ENCODE peak calls at places on chromosomes 5 and 9, in eight cellular contexts. One of them, this sample, is unnamed.

GRCh38 chr5:124253421-124253820 is 493.0 kb downstream of the ZNF608 start:
- DNase-seq in fibroblast of pulmonary artery: no peak
- DNase-seq in cardiac fibroblast: no peak
- DNase-seq in tibial artery: no peak
- DNase-seq in astrocyte: no peak
- DNase-seq in DND-41: no peak
- DNase-seq in GM10248: no peak
- DNase-seq in choroid plexus epithelial cell: no peak
- DNase-seq in this sample: no peak

GRCh38 chr9:120416816-120417427 is 163.0 kb downstream of the CDK5RAP2 start:
- DNase-seq in cardiac fibroblast: no peak
- DNase-seq in fibroblast of pulmonary artery: no peak
- DNase-seq in choroid plexus epithelial cell: no peak
- DNase-seq in astrocyte: no peak
- DNase-seq in GM10248: no peak
- DNase-seq in tibial artery: no peak
- DNase-seq in DND-41: no peak
- DNase-seq in this sample: no peak

GRCh38 chr5:109693535-109694152 is 3.9 kb downstream of the MAN2A1 start:
- DNase-seq in GM10248: no peak
- DNase-seq in DND-41: no peak
- DNase-seq in astrocyte: peak
- DNase-seq in cardiac fibroblast: peak
- DNase-seq in fibroblast of pulmonary artery: peak
- DNase-seq in choroid plexus epithelial cell: peak
- DNase-seq in tibial artery: no peak
- DNase-seq in this sample: peak

GRCh38 chr5:21007781-21008180 is 1019.8 kb upstream of the CDH18 start:
- DNase-seq in astrocyte: no peak
- DNase-seq in cardiac fibroblast: no peak
- DNase-seq in choroid plexus epithelial cell: no peak
- DNase-seq in tibial artery: no peak
- DNase-seq in GM10248: no peak
- DNase-seq in DND-41: no peak
- DNase-seq in fibroblast of pulmonary artery: no peak
- DNase-seq in this sample: no peak

GRCh38 chr5:14216372-14216771 is 73.2 kb downstream of the TRIO start:
- DNase-seq in DND-41: no peak
- DNase-seq in fibroblast of pulmonary artery: no peak
- DNase-seq in choroid plexus epithelial cell: peak
- DNase-seq in astrocyte: no peak
- DNase-seq in GM10248: no peak
- DNase-seq in cardiac fibroblast: no peak
- DNase-seq in tibial artery: no peak
- DNase-seq in this sample: peak

GRCh38 chr9:16289639-16290038 is 580.8 kb downstream of the BNC2 start:
- DNase-seq in choroid plexus epithelial cell: peak
- DNase-seq in tibial artery: no peak
- DNase-seq in cardiac fibroblast: peak
- DNase-seq in GM10248: no peak
- DNase-seq in DND-41: no peak
- DNase-seq in fibroblast of pulmonary artery: peak
- DNase-seq in astrocyte: no peak
- DNase-seq in this sample: no peak

GRCh38 chr9:17322882-17323864 is 188.3 kb downstream of the CNTLN start:
- DNase-seq in fibroblast of pulmonary artery: no peak
- DNase-seq in GM10248: no peak
- DNase-seq in astrocyte: no peak
- DNase-seq in choroid plexus epithelial cell: no peak
- DNase-seq in cardiac fibroblast: no peak
- DNase-seq in tibial artery: no peak
- DNase-seq in DND-41: no peak
- DNase-seq in this sample: no peak

GRCh38 chr5:155546075-155546474 is 532.5 kb downstream of the KIF4B start:
- DNase-seq in cardiac fibroblast: no peak
- DNase-seq in tibial artery: no peak
- DNase-seq in astrocyte: no peak
- DNase-seq in fibroblast of pulmonary artery: no peak
- DNase-seq in DND-41: no peak
- DNase-seq in GM10248: no peak
- DNase-seq in choroid plexus epithelial cell: no peak
- DNase-seq in this sample: peak

GRCh38 chr5:125412051-125412560 is 665.7 kb upstream of the ZNF608 start:
- DNase-seq in choroid plexus epithelial cell: peak
- DNase-seq in cardiac fibroblast: peak
- DNase-seq in astrocyte: peak
- DNase-seq in fibroblast of pulmonary artery: peak
- DNase-seq in GM10248: peak
- DNase-seq in tibial artery: no peak
- DNase-seq in DND-41: no peak
- DNase-seq in this sample: peak

GRCh38 chr5:125411163-125412050 is 665.0 kb upstream of the ZNF608 start:
- DNase-seq in GM10248: peak
- DNase-seq in cardiac fibroblast: peak
- DNase-seq in fibroblast of pulmonary artery: peak
- DNase-seq in choroid plexus epithelial cell: peak
- DNase-seq in astrocyte: peak
- DNase-seq in tibial artery: no peak
- DNase-seq in DND-41: no peak
- DNase-seq in this sample: peak

GRCh38 chr5:125413861-125414260 is 667.4 kb upstream of the ZNF608 start:
- DNase-seq in DND-41: no peak
- DNase-seq in tibial artery: no peak
- DNase-seq in cardiac fibroblast: no peak
- DNase-seq in fibroblast of pulmonary artery: no peak
- DNase-seq in GM10248: no peak
- DNase-seq in choroid plexus epithelial cell: no peak
- DNase-seq in astrocyte: no peak
- DNase-seq in this sample: no peak

GRCh38 chr5:125410501-125411162 is 664.2 kb upstream of the ZNF608 start:
- DNase-seq in astrocyte: peak
- DNase-seq in cardiac fibroblast: peak
- DNase-seq in GM10248: no peak
- DNase-seq in tibial artery: no peak
- DNase-seq in DND-41: no peak
- DNase-seq in fibroblast of pulmonary artery: peak
- DNase-seq in choroid plexus epithelial cell: peak
- DNase-seq in this sample: peak

DNA sequence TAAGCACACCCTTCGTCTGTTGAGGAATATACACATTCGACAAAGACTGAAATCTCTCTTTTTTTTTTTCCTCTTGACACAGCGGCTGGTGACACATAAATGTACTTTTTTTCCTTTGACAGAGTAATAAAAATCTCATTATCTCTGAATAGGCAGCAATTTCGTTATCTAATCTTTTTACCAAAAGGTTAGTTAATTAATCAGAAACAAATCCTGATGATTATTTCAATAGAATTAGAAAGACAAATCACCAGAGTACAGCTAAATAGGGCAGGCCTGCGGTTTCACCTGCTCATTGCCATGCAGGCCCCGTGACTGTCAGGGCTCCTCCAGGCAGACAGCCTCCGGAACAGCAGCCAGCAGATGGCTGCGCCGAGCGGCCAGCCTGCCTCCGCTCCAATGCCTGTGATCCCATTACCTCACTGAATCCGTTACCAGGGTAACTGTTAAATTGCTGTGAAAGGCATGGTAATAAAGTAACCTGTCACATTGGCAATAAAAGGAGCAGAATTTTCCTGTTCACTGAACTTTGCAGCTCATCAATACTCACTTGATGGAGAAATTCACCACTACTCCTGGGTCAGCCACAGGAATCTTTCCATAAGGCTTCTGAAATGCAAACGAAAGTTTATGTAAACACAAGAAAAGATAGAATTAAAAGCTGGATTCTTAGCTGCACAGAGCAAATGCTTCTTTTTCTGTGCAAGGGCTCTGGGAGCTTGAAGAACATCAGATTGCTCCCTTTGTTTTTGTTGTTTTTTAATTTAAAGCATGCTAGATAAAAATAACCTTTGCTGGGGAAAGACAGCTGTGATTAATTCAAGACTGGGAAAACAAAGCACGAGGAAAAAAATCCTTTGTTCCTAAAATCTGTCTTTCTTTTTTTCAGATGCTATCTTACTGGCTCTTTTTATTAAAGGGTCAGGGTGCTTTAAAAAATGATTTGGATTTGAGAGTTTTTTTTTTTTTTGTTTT is 666.4 kb upstream of the ZNF608 start:
- DNase-seq in astrocyte: peak
- DNase-seq in DND-41: no peak
- DNase-seq in GM10248: peak
- DNase-seq in choroid plexus epithelial cell: peak
- DNase-seq in tibial artery: peak
- DNase-seq in cardiac fibroblast: peak
- DNase-seq in fibroblast of pulmonary artery: peak
- DNase-seq in this sample: peak
- TF ChIP-seq CTCF in astrocyte: peak
- TF ChIP-seq CTCF in DND-41: no peak
- TF ChIP-seq CTCF in GM10248: peak
- TF ChIP-seq CTCF in choroid plexus epithelial cell: peak
- TF ChIP-seq CTCF in tibial artery: peak
- TF ChIP-seq CTCF in cardiac fibroblast: peak
- TF ChIP-seq CTCF in fibroblast of pulmonary artery: peak
- TF ChIP-seq CTCF in this sample: peak

DNA sequence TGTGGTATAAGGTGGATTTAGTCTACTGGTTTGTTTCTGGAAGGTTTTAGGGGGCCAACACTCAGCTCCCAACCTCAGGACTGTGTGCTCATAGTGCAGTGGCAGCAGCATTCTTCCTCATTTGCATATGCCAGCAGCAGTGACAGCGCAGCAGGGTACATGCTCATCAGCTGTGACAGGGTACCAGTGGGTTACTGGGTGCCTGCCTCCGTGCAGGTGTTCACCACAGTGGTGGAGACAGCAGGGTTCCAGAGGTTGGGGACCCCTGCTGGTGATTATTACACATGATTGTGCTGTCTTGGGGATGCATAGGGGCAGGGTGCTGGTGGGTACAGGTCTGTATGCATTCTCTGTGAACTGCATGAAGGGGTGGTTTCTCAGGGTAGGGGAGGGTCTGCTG is 45.5 kb upstream of the IFNE start:
- DNase-seq in fibroblast of pulmonary artery: no peak
- DNase-seq in cardiac fibroblast: no peak
- DNase-seq in GM10248: peak
- DNase-seq in astrocyte: no peak
- DNase-seq in tibial artery: no peak
- DNase-seq in DND-41: peak
- DNase-seq in choroid plexus epithelial cell: no peak
- DNase-seq in this sample: no peak
- TF ChIP-seq CTCF in fibroblast of pulmonary artery: no peak
- TF ChIP-seq CTCF in cardiac fibroblast: peak
- TF ChIP-seq CTCF in GM10248: peak
- TF ChIP-seq CTCF in astrocyte: no peak
- TF ChIP-seq CTCF in tibial artery: no peak
- TF ChIP-seq CTCF in DND-41: peak
- TF ChIP-seq CTCF in choroid plexus epithelial cell: peak
- TF ChIP-seq CTCF in this sample: no peak

DNA sequence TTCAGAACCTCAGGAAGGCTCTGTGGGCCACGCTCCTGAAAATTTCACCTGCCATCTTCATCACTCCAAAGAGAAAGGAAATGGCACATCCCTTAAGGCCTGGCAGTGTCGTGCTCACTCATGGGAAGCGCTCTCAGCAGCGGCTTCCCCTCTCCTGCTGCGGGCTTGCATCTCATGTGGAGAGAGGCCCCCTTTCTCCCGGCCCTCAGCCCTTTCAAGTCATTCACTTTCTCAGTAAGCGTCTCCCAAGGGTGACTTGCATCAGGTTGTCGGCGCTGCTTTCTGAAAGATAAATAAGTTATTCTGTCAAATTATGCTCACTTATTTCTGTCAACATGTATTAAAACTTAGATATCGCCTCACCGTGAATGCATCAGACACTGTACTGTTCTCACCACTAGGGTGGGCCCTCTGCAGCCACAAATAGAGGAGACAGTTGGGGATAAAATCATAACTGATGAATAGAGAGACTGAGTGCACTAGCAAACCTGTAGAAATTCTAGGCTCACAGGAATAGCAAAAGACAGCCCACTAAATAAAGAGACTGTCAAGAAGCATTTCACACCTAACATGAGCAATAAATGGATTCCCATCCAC is 174.6 kb downstream of the RFK start:
- DNase-seq in DND-41: no peak
- DNase-seq in tibial artery: no peak
- DNase-seq in GM10248: no peak
- DNase-seq in choroid plexus epithelial cell: peak
- DNase-seq in cardiac fibroblast: peak
- DNase-seq in astrocyte: no peak
- DNase-seq in fibroblast of pulmonary artery: peak
- DNase-seq in this sample: peak
- TF ChIP-seq CTCF in DND-41: peak
- TF ChIP-seq CTCF in tibial artery: peak
- TF ChIP-seq CTCF in GM10248: no peak
- TF ChIP-seq CTCF in choroid plexus epithelial cell: peak
- TF ChIP-seq CTCF in cardiac fibroblast: peak
- TF ChIP-seq CTCF in astrocyte: peak
- TF ChIP-seq CTCF in fibroblast of pulmonary artery: peak
- TF ChIP-seq CTCF in this sample: no peak

GRCh38 chr9:134367796-134368490 is 41.7 kb downstream of the RXRA start:
- DNase-seq in fibroblast of pulmonary artery: no peak
- DNase-seq in tibial artery: no peak
- DNase-seq in astrocyte: no peak
- DNase-seq in DND-41: no peak
- DNase-seq in cardiac fibroblast: no peak
- DNase-seq in GM10248: no peak
- DNase-seq in choroid plexus epithelial cell: no peak
- DNase-seq in this sample: no peak

GRCh38 chr9:134365791-134366222 is 39.6 kb downstream of the RXRA start:
- DNase-seq in cardiac fibroblast: no peak
- DNase-seq in astrocyte: no peak
- DNase-seq in tibial artery: peak
- DNase-seq in choroid plexus epithelial cell: peak
- DNase-seq in fibroblast of pulmonary artery: peak
- DNase-seq in GM10248: no peak
- DNase-seq in DND-41: peak
- DNase-seq in this sample: peak

GRCh38 chr9:134365115-134365596 is 38.9 kb downstream of the RXRA start:
- DNase-seq in GM10248: no peak
- DNase-seq in choroid plexus epithelial cell: no peak
- DNase-seq in tibial artery: no peak
- DNase-seq in astrocyte: no peak
- DNase-seq in fibroblast of pulmonary artery: no peak
- DNase-seq in cardiac fibroblast: no peak
- DNase-seq in DND-41: no peak
- DNase-seq in this sample: no peak

GRCh38 chr9:134367061-134367460 is 40.8 kb downstream of the RXRA start:
- DNase-seq in cardiac fibroblast: no peak
- DNase-seq in choroid plexus epithelial cell: no peak
- DNase-seq in DND-41: no peak
- DNase-seq in GM10248: no peak
- DNase-seq in astrocyte: no peak
- DNase-seq in tibial artery: no peak
- DNase-seq in fibroblast of pulmonary artery: no peak
- DNase-seq in this sample: no peak

DNA sequence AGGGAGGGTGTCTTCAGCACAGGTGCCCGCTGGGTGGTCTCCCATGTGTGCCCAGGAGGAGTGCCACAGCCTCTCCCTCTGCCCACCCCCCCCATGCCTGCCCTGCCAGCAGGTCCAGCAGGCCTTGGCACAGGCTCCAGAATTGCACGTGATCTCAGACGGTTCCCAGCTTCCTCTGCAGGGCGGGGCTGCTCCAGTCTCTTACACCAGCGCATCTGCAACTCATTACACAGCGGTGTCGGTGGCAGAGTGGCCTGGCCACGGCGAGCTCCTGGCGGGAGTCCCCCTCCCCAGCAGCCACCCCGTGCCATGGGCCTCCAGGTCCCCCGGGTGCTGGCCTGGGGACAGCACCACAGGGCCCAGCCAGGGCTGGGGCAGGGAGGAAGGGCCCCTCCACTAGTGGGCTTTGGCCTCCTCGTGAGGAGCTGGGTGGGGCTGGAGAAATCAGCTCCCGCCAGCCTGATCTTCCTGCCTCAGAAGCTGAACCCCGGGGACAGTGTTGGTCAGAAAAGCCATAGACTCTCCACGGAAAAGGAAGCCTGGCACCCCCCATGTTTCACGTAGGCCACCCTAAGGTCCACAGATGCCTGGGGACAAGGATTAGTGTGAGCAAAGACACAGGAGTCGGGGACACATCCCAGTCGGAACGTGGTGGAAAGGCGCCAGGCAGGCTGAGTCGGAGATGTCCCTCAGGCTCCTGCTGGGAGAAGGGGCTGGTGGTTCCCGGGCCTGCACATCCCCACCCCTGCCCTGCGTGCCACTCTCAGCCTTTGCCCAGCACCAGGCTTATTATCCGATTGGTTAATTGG is 40.2 kb downstream of the RXRA start:
- DNase-seq in fibroblast of pulmonary artery: peak
- DNase-seq in tibial artery: peak
- DNase-seq in astrocyte: peak
- DNase-seq in choroid plexus epithelial cell: peak
- DNase-seq in GM10248: no peak
- DNase-seq in DND-41: no peak
- DNase-seq in cardiac fibroblast: peak
- DNase-seq in this sample: peak
- TF ChIP-seq CTCF in fibroblast of pulmonary artery: no peak
- TF ChIP-seq CTCF in tibial artery: no peak
- TF ChIP-seq CTCF in astrocyte: no peak
- TF ChIP-seq CTCF in choroid plexus epithelial cell: no peak
- TF ChIP-seq CTCF in GM10248: no peak
- TF ChIP-seq CTCF in DND-41: no peak
- TF ChIP-seq CTCF in cardiac fibroblast: no peak
- TF ChIP-seq CTCF in this sample: no peak